ENCODE peak calls at places on chromosomes 7 and 10, in nine cellular contexts. One of them, this sample, is unnamed.

GRCh38 chr10:125048101-125048864 is 106.4 kb downstream of the ZRANB1 start:
- DNase-seq in cardiac muscle cell: peak
- DNase-seq in foreskin fibroblast: peak
- DNase-seq in breast epithelium: peak
- DNase-seq in IMR-90: peak
- DNase-seq in CD8-positive, alpha-beta T cell: peak
- DNase-seq in lower lobe of right lung: peak
- DNase-seq in GM06990: peak
- DNase-seq in MM.1S: peak
- DNase-seq in this sample: peak

GRCh38 chr7:30027915-30028748 is at the start of gene PLEKHA8:
- DNase-seq in cardiac muscle cell: peak
- DNase-seq in foreskin fibroblast: peak
- DNase-seq in breast epithelium: peak
- DNase-seq in IMR-90: peak
- DNase-seq in CD8-positive, alpha-beta T cell: peak
- DNase-seq in lower lobe of right lung: peak
- DNase-seq in GM06990: peak
- DNase-seq in MM.1S: peak
- DNase-seq in this sample: peak

GRCh38 chr10:60429084-60429849 is 39.6 kb upstream of the ANK3 start:
- DNase-seq in cardiac muscle cell: peak
- DNase-seq in foreskin fibroblast: no peak
- DNase-seq in breast epithelium: no peak
- DNase-seq in IMR-90: peak
- DNase-seq in CD8-positive, alpha-beta T cell: no peak
- DNase-seq in lower lobe of right lung: no peak
- DNase-seq in GM06990: no peak
- DNase-seq in MM.1S: no peak
- DNase-seq in this sample: no peak

GRCh38 chr10:102729090-102730026 is 14.4 kb upstream of the WBP1L start:
- DNase-seq in cardiac muscle cell: peak
- DNase-seq in foreskin fibroblast: peak
- DNase-seq in breast epithelium: peak
- DNase-seq in IMR-90: peak
- DNase-seq in CD8-positive, alpha-beta T cell: peak
- DNase-seq in lower lobe of right lung: peak
- DNase-seq in GM06990: peak
- DNase-seq in MM.1S: peak
- DNase-seq in this sample: peak

GRCh38 chr7:66050990-66051424 is 24.6 kb upstream of the ASL start:
- DNase-seq in cardiac muscle cell: peak
- DNase-seq in foreskin fibroblast: peak
- DNase-seq in breast epithelium: peak
- DNase-seq in IMR-90: peak
- DNase-seq in CD8-positive, alpha-beta T cell: no peak
- DNase-seq in lower lobe of right lung: peak
- DNase-seq in GM06990: no peak
- DNase-seq in MM.1S: no peak
- DNase-seq in this sample: no peak

GRCh38 chr10:34288634-34289033 is 526.5 kb downstream of the PARD3 start:
- DNase-seq in cardiac muscle cell: peak
- DNase-seq in foreskin fibroblast: peak
- DNase-seq in breast epithelium: no peak
- DNase-seq in IMR-90: peak
- DNase-seq in CD8-positive, alpha-beta T cell: no peak
- DNase-seq in lower lobe of right lung: no peak
- DNase-seq in GM06990: no peak
- DNase-seq in MM.1S: no peak
- DNase-seq in this sample: no peak

GRCh38 chr7:108280136-108280535 is 150.0 kb upstream of the LAMB4 start:
- DNase-seq in cardiac muscle cell: peak
- DNase-seq in foreskin fibroblast: no peak
- DNase-seq in breast epithelium: no peak
- DNase-seq in IMR-90: no peak
- DNase-seq in CD8-positive, alpha-beta T cell: no peak
- DNase-seq in lower lobe of right lung: no peak
- DNase-seq in GM06990: no peak
- DNase-seq in MM.1S: no peak
- DNase-seq in this sample: no peak

GRCh38 chr10:66239062-66239461 is 686.8 kb upstream of the LRRTM3 start:
- DNase-seq in cardiac muscle cell: no peak
- DNase-seq in foreskin fibroblast: no peak
- DNase-seq in breast epithelium: no peak
- DNase-seq in IMR-90: no peak
- DNase-seq in CD8-positive, alpha-beta T cell: no peak
- DNase-seq in lower lobe of right lung: no peak
- DNase-seq in GM06990: no peak
- DNase-seq in MM.1S: no peak
- DNase-seq in this sample: no peak

GRCh38 chr7:26461508-26461907 is 169.8 kb downstream of the SNX10 start:
- DNase-seq in cardiac muscle cell: no peak
- DNase-seq in foreskin fibroblast: no peak
- DNase-seq in breast epithelium: no peak
- DNase-seq in IMR-90: no peak
- DNase-seq in CD8-positive, alpha-beta T cell: no peak
- DNase-seq in lower lobe of right lung: no peak
- DNase-seq in GM06990: no peak
- DNase-seq in MM.1S: no peak
- DNase-seq in this sample: no peak

GRCh38 chr10:4020651-4021050 is 235.6 kb upstream of the KLF6 start:
- DNase-seq in cardiac muscle cell: no peak
- DNase-seq in foreskin fibroblast: no peak
- DNase-seq in breast epithelium: no peak
- DNase-seq in IMR-90: no peak
- DNase-seq in CD8-positive, alpha-beta T cell: no peak
- DNase-seq in lower lobe of right lung: no peak
- DNase-seq in GM06990: no peak
- DNase-seq in MM.1S: no peak
- DNase-seq in this sample: no peak

GRCh38 chr7:105454921-105455320 is 66.2 kb upstream of the SRPK2 start:
- DNase-seq in cardiac muscle cell: no peak
- DNase-seq in foreskin fibroblast: peak
- DNase-seq in breast epithelium: no peak
- DNase-seq in IMR-90: no peak
- DNase-seq in CD8-positive, alpha-beta T cell: no peak
- DNase-seq in lower lobe of right lung: no peak
- DNase-seq in GM06990: no peak
- DNase-seq in MM.1S: no peak
- DNase-seq in this sample: no peak

DNA sequence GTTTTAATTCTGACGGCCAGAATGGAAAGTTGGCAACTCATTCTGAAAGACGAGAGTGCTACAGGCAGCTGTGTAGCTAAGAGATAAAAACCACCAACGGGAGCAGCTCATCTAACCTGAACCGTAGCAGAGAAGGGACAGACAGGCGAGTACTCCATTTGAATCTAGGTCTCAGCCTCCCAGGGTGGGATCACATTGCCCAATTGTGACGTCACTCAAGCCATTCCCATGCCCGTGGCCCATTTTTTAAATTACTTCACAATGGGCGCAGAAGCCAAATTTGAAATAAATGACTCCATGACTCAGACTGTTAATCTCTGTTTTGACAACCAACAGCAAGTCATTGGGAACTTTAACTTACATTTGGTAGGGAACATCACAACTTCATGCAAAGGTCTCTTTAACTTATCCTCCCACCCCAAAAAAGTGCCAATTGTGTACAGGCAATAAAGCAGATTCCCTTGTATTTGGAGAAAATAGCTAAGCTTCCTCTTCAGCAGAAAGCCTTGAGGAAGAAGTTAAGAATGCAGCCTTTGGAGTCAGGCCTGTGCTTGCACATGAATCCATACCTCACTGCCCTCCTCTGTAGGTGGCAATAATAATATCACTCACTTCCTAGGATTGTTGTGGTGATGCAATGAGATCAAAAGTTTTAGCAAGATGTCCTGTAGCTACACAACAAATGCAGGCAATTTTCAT is 93.2 kb upstream of the KIF5B start:
- DNase-seq in cardiac muscle cell: peak
- DNase-seq in foreskin fibroblast: peak
- DNase-seq in breast epithelium: peak
- DNase-seq in IMR-90: peak
- DNase-seq in CD8-positive, alpha-beta T cell: no peak
- DNase-seq in lower lobe of right lung: no peak
- DNase-seq in GM06990: peak
- DNase-seq in MM.1S: no peak
- DNase-seq in this sample: no peak
- TF ChIP-seq CTCF in cardiac muscle cell: no peak
- TF ChIP-seq CTCF in foreskin fibroblast: no peak
- TF ChIP-seq CTCF in breast epithelium: peak
- TF ChIP-seq CTCF in IMR-90: no peak
- TF ChIP-seq CTCF in CD8-positive, alpha-beta T cell: no peak
- TF ChIP-seq CTCF in lower lobe of right lung: no peak
- TF ChIP-seq CTCF in GM06990: no peak
- TF ChIP-seq CTCF in MM.1S: no peak
- TF ChIP-seq CTCF in this sample: no peak

GRCh38 chr10:21138769-21139324 is 241.7 kb upstream of the NEBL start:
- DNase-seq in cardiac muscle cell: no peak
- DNase-seq in foreskin fibroblast: peak
- DNase-seq in breast epithelium: no peak
- DNase-seq in IMR-90: no peak
- DNase-seq in CD8-positive, alpha-beta T cell: no peak
- DNase-seq in lower lobe of right lung: no peak
- DNase-seq in GM06990: no peak
- DNase-seq in MM.1S: no peak
- DNase-seq in this sample: no peak

GRCh38 chr10:21145751-21146445 is 248.8 kb upstream of the NEBL start:
- DNase-seq in cardiac muscle cell: no peak
- DNase-seq in foreskin fibroblast: no peak
- DNase-seq in breast epithelium: no peak
- DNase-seq in IMR-90: no peak
- DNase-seq in CD8-positive, alpha-beta T cell: no peak
- DNase-seq in lower lobe of right lung: no peak
- DNase-seq in GM06990: no peak
- DNase-seq in MM.1S: no peak
- DNase-seq in this sample: peak

GRCh38 chr10:21141946-21142345 is 244.8 kb upstream of the NEBL start:
- DNase-seq in cardiac muscle cell: no peak
- DNase-seq in foreskin fibroblast: no peak
- DNase-seq in breast epithelium: no peak
- DNase-seq in IMR-90: no peak
- DNase-seq in CD8-positive, alpha-beta T cell: no peak
- DNase-seq in lower lobe of right lung: no peak
- DNase-seq in GM06990: no peak
- DNase-seq in MM.1S: no peak
- DNase-seq in this sample: no peak

GRCh38 chr10:21146446-21146789 is 249.3 kb upstream of the NEBL start:
- DNase-seq in cardiac muscle cell: no peak
- DNase-seq in foreskin fibroblast: no peak
- DNase-seq in breast epithelium: no peak
- DNase-seq in IMR-90: no peak
- DNase-seq in CD8-positive, alpha-beta T cell: no peak
- DNase-seq in lower lobe of right lung: no peak
- DNase-seq in GM06990: no peak
- DNase-seq in MM.1S: no peak
- DNase-seq in this sample: no peak

GRCh38 chr10:21144047-21144446 is 246.9 kb upstream of the NEBL start:
- DNase-seq in cardiac muscle cell: no peak
- DNase-seq in foreskin fibroblast: no peak
- DNase-seq in breast epithelium: peak
- DNase-seq in IMR-90: no peak
- DNase-seq in CD8-positive, alpha-beta T cell: no peak
- DNase-seq in lower lobe of right lung: no peak
- DNase-seq in GM06990: no peak
- DNase-seq in MM.1S: no peak
- DNase-seq in this sample: no peak
- TF ChIP-seq CTCF in cardiac muscle cell: no peak
- TF ChIP-seq CTCF in foreskin fibroblast: no peak
- TF ChIP-seq CTCF in breast epithelium: no peak
- TF ChIP-seq CTCF in IMR-90: no peak
- TF ChIP-seq CTCF in CD8-positive, alpha-beta T cell: no peak
- TF ChIP-seq CTCF in lower lobe of right lung: no peak
- TF ChIP-seq CTCF in GM06990: no peak
- TF ChIP-seq CTCF in MM.1S: no peak
- TF ChIP-seq CTCF in this sample: no peak

GRCh38 chr7:21318190-21318915 is 109.5 kb upstream of the SP4 start:
- DNase-seq in cardiac muscle cell: peak
- DNase-seq in foreskin fibroblast: peak
- DNase-seq in breast epithelium: no peak
- DNase-seq in IMR-90: no peak
- DNase-seq in CD8-positive, alpha-beta T cell: no peak
- DNase-seq in lower lobe of right lung: no peak
- DNase-seq in GM06990: no peak
- DNase-seq in MM.1S: no peak
- DNase-seq in this sample: no peak
- TF ChIP-seq CTCF in cardiac muscle cell: no peak
- TF ChIP-seq CTCF in foreskin fibroblast: no peak
- TF ChIP-seq CTCF in breast epithelium: no peak
- TF ChIP-seq CTCF in IMR-90: no peak
- TF ChIP-seq CTCF in CD8-positive, alpha-beta T cell: no peak
- TF ChIP-seq CTCF in lower lobe of right lung: no peak
- TF ChIP-seq CTCF in GM06990: no peak
- TF ChIP-seq CTCF in MM.1S: no peak
- TF ChIP-seq CTCF in this sample: no peak

GRCh38 chr7:98266840-98267239 is 14.6 kb upstream of the BRI3 start:
- DNase-seq in cardiac muscle cell: peak
- DNase-seq in foreskin fibroblast: peak
- DNase-seq in breast epithelium: no peak
- DNase-seq in IMR-90: no peak
- DNase-seq in CD8-positive, alpha-beta T cell: no peak
- DNase-seq in lower lobe of right lung: no peak
- DNase-seq in GM06990: no peak
- DNase-seq in MM.1S: no peak
- DNase-seq in this sample: no peak
- TF ChIP-seq CTCF in cardiac muscle cell: peak
- TF ChIP-seq CTCF in foreskin fibroblast: peak
- TF ChIP-seq CTCF in breast epithelium: peak
- TF ChIP-seq CTCF in IMR-90: peak
- TF ChIP-seq CTCF in CD8-positive, alpha-beta T cell: no peak
- TF ChIP-seq CTCF in lower lobe of right lung: peak
- TF ChIP-seq CTCF in GM06990: peak
- TF ChIP-seq CTCF in MM.1S: no peak
- TF ChIP-seq CTCF in this sample: peak